ENCODE peak calls at places on chromosomes 3 and 15, in ten cellular contexts. One of them, this sample, is unnamed.

GRCh38 chr3:174016186-174016585 is 618.6 kb downstream of the NLGN1 start:
- DNase-seq in choroid plexus epithelial cell: peak
- DNase-seq in adrenal gland: no peak
- DNase-seq in foreskin fibroblast: peak
- DNase-seq in AG09309: peak
- DNase-seq in Peyer's patch: no peak
- DNase-seq in MM.1S: no peak
- DNase-seq in heart right ventricle: no peak
- DNase-seq in Caco-2: no peak
- DNase-seq in cardiac fibroblast: peak
- DNase-seq in this sample: peak

GRCh38 chr15:47507221-47507985 is 209.9 kb upstream of the SEMA6D start:
- DNase-seq in choroid plexus epithelial cell: no peak
- DNase-seq in adrenal gland: no peak
- DNase-seq in foreskin fibroblast: no peak
- DNase-seq in AG09309: no peak
- DNase-seq in Peyer's patch: no peak
- DNase-seq in MM.1S: no peak
- DNase-seq in heart right ventricle: no peak
- DNase-seq in Caco-2: no peak
- DNase-seq in cardiac fibroblast: no peak
- DNase-seq in this sample: no peak

GRCh38 chr3:152359385-152360248 is 90.9 kb downstream of the MBNL1 start:
- DNase-seq in choroid plexus epithelial cell: no peak
- DNase-seq in adrenal gland: no peak
- DNase-seq in foreskin fibroblast: no peak
- DNase-seq in AG09309: no peak
- DNase-seq in Peyer's patch: no peak
- DNase-seq in MM.1S: no peak
- DNase-seq in heart right ventricle: no peak
- DNase-seq in Caco-2: no peak
- DNase-seq in cardiac fibroblast: no peak
- DNase-seq in this sample: no peak

GRCh38 chr3:172346161-172346560 is 102.1 kb downstream of the GHSR start:
- DNase-seq in choroid plexus epithelial cell: no peak
- DNase-seq in adrenal gland: no peak
- DNase-seq in foreskin fibroblast: no peak
- DNase-seq in AG09309: no peak
- DNase-seq in Peyer's patch: no peak
- DNase-seq in MM.1S: no peak
- DNase-seq in heart right ventricle: no peak
- DNase-seq in Caco-2: no peak
- DNase-seq in cardiac fibroblast: no peak
- DNase-seq in this sample: no peak

GRCh38 chr15:38002883-38003477 is 68.5 kb downstream of the TMCO5A start:
- DNase-seq in choroid plexus epithelial cell: peak
- DNase-seq in adrenal gland: peak
- DNase-seq in foreskin fibroblast: peak
- DNase-seq in AG09309: peak
- DNase-seq in Peyer's patch: no peak
- DNase-seq in MM.1S: peak
- DNase-seq in heart right ventricle: peak
- DNase-seq in Caco-2: peak
- DNase-seq in cardiac fibroblast: peak
- DNase-seq in this sample: peak

GRCh38 chr3:138461696-138462295 is 27.4 kb downstream of the ESYT3 start:
- DNase-seq in choroid plexus epithelial cell: no peak
- DNase-seq in adrenal gland: no peak
- DNase-seq in foreskin fibroblast: no peak
- DNase-seq in AG09309: no peak
- DNase-seq in Peyer's patch: no peak
- DNase-seq in MM.1S: no peak
- DNase-seq in heart right ventricle: no peak
- DNase-seq in Caco-2: no peak
- DNase-seq in cardiac fibroblast: no peak
- DNase-seq in this sample: no peak

GRCh38 chr3:152056481-152056880 is 183.0 kb downstream of the SUCNR1 start:
- DNase-seq in choroid plexus epithelial cell: no peak
- DNase-seq in adrenal gland: no peak
- DNase-seq in foreskin fibroblast: no peak
- DNase-seq in AG09309: no peak
- DNase-seq in Peyer's patch: no peak
- DNase-seq in MM.1S: no peak
- DNase-seq in heart right ventricle: no peak
- DNase-seq in Caco-2: peak
- DNase-seq in cardiac fibroblast: no peak
- DNase-seq in this sample: no peak

GRCh38 chr3:188869628-188870027 is 302.1 kb upstream of the TPRG1 start:
- DNase-seq in choroid plexus epithelial cell: peak
- DNase-seq in adrenal gland: no peak
- DNase-seq in foreskin fibroblast: no peak
- DNase-seq in AG09309: no peak
- DNase-seq in Peyer's patch: no peak
- DNase-seq in MM.1S: no peak
- DNase-seq in heart right ventricle: no peak
- DNase-seq in Caco-2: no peak
- DNase-seq in cardiac fibroblast: no peak
- DNase-seq in this sample: no peak

GRCh38 chr3:128006061-128006470 is 46.2 kb upstream of the SEC61A1 start:
- DNase-seq in choroid plexus epithelial cell: no peak
- DNase-seq in adrenal gland: no peak
- DNase-seq in foreskin fibroblast: no peak
- DNase-seq in AG09309: no peak
- DNase-seq in Peyer's patch: no peak
- DNase-seq in MM.1S: no peak
- DNase-seq in heart right ventricle: no peak
- DNase-seq in Caco-2: no peak
- DNase-seq in cardiac fibroblast: no peak
- DNase-seq in this sample: no peak

GRCh38 chr3:128006471-128007424 is 45.5 kb upstream of the SEC61A1 start:
- DNase-seq in choroid plexus epithelial cell: no peak
- DNase-seq in adrenal gland: no peak
- DNase-seq in foreskin fibroblast: no peak
- DNase-seq in AG09309: no peak
- DNase-seq in Peyer's patch: no peak
- DNase-seq in MM.1S: no peak
- DNase-seq in heart right ventricle: no peak
- DNase-seq in Caco-2: no peak
- DNase-seq in cardiac fibroblast: peak
- DNase-seq in this sample: peak

GRCh38 chr3:128011140-128011539 is 41.1 kb upstream of the SEC61A1 start:
- DNase-seq in choroid plexus epithelial cell: peak
- DNase-seq in adrenal gland: peak
- DNase-seq in foreskin fibroblast: no peak
- DNase-seq in AG09309: no peak
- DNase-seq in Peyer's patch: peak
- DNase-seq in MM.1S: no peak
- DNase-seq in heart right ventricle: no peak
- DNase-seq in Caco-2: peak
- DNase-seq in cardiac fibroblast: peak
- DNase-seq in this sample: peak

GRCh38 chr3:128012050-128012449 is 40.2 kb upstream of the SEC61A1 start:
- DNase-seq in choroid plexus epithelial cell: no peak
- DNase-seq in adrenal gland: no peak
- DNase-seq in foreskin fibroblast: no peak
- DNase-seq in AG09309: no peak
- DNase-seq in Peyer's patch: no peak
- DNase-seq in MM.1S: no peak
- DNase-seq in heart right ventricle: no peak
- DNase-seq in Caco-2: no peak
- DNase-seq in cardiac fibroblast: no peak
- DNase-seq in this sample: no peak

DNA sequence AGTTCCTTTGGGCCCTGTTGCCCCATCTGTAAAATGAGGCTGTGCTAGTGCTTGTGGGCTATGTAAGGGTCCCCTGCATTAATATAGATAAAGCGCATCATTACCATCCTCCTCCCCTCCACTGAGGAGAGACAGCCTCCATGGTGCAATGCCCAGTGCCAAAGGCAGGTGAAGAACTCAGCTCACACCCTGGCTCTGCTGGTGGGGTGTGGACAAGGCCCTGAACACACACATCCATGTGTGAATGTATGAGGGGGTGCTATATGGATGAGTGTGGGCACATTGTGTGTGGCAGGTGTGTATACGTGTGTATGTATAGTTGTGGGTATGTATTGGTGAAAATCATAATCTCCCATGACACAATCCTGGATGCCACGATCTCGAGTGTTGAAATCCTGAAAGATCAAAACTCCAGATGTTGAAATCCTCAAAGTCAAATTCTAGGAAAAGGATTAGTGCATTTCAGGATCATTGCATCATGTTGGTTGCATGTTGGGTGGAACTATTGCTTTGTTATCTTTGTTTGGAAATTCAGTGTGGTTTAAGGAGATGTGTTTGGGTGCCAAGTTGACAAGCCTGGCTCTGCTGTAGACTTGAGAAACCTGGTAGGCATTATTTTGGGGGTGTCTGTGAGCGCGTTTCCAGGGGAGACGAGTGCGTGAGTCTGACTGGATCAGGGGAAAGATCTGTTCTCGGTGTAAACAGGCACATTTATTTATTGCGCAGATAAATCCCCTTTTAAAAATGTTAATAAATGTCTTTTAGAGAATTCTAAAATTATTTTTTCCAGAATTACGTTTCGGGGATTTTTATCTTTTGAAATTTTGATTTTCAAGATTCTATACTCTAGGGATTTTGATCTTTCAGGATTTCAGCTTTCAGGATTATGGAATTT is 42.0 kb upstream of the SEC61A1 start:
- DNase-seq in choroid plexus epithelial cell: peak
- DNase-seq in adrenal gland: no peak
- DNase-seq in foreskin fibroblast: peak
- DNase-seq in AG09309: peak
- DNase-seq in Peyer's patch: no peak
- DNase-seq in MM.1S: no peak
- DNase-seq in heart right ventricle: no peak
- DNase-seq in Caco-2: peak
- DNase-seq in cardiac fibroblast: peak
- DNase-seq in this sample: peak
- TF ChIP-seq CTCF in choroid plexus epithelial cell: no peak
- TF ChIP-seq CTCF in adrenal gland: no peak
- TF ChIP-seq CTCF in foreskin fibroblast: no peak
- TF ChIP-seq CTCF in AG09309: no peak
- TF ChIP-seq CTCF in Peyer's patch: no peak
- TF ChIP-seq CTCF in MM.1S: no peak
- TF ChIP-seq CTCF in heart right ventricle: no peak
- TF ChIP-seq CTCF in Caco-2: no peak
- TF ChIP-seq CTCF in cardiac fibroblast: no peak
- TF ChIP-seq CTCF in this sample: peak

GRCh38 chr3:53803816-53804545 is 42.2 kb downstream of the CHDH start:
- DNase-seq in choroid plexus epithelial cell: peak
- DNase-seq in adrenal gland: no peak
- DNase-seq in foreskin fibroblast: no peak
- DNase-seq in AG09309: no peak
- DNase-seq in Peyer's patch: no peak
- DNase-seq in MM.1S: no peak
- DNase-seq in heart right ventricle: no peak
- DNase-seq in Caco-2: no peak
- DNase-seq in cardiac fibroblast: no peak
- DNase-seq in this sample: no peak

GRCh38 chr3:53804697-53805462 is 41.3 kb downstream of the CHDH start:
- DNase-seq in choroid plexus epithelial cell: peak
- DNase-seq in adrenal gland: no peak
- DNase-seq in foreskin fibroblast: peak
- DNase-seq in AG09309: peak
- DNase-seq in Peyer's patch: peak
- DNase-seq in MM.1S: no peak
- DNase-seq in heart right ventricle: no peak
- DNase-seq in Caco-2: peak
- DNase-seq in cardiac fibroblast: peak
- DNase-seq in this sample: peak

GRCh38 chr3:53807117-53807521 is 39.1 kb downstream of the CHDH start:
- DNase-seq in choroid plexus epithelial cell: no peak
- DNase-seq in adrenal gland: no peak
- DNase-seq in foreskin fibroblast: no peak
- DNase-seq in AG09309: no peak
- DNase-seq in Peyer's patch: no peak
- DNase-seq in MM.1S: no peak
- DNase-seq in heart right ventricle: no peak
- DNase-seq in Caco-2: no peak
- DNase-seq in cardiac fibroblast: no peak
- DNase-seq in this sample: no peak

GRCh38 chr3:53806182-53807116 is 39.8 kb downstream of the CHDH start:
- DNase-seq in choroid plexus epithelial cell: peak
- DNase-seq in adrenal gland: peak
- DNase-seq in foreskin fibroblast: peak
- DNase-seq in AG09309: peak
- DNase-seq in Peyer's patch: peak
- DNase-seq in MM.1S: no peak
- DNase-seq in heart right ventricle: peak
- DNase-seq in Caco-2: no peak
- DNase-seq in cardiac fibroblast: peak
- DNase-seq in this sample: peak

GRCh38 chr3:53805463-53806159 is 40.6 kb downstream of the CHDH start:
- DNase-seq in choroid plexus epithelial cell: no peak
- DNase-seq in adrenal gland: no peak
- DNase-seq in foreskin fibroblast: no peak
- DNase-seq in AG09309: no peak
- DNase-seq in Peyer's patch: no peak
- DNase-seq in MM.1S: no peak
- DNase-seq in heart right ventricle: no peak
- DNase-seq in Caco-2: no peak
- DNase-seq in cardiac fibroblast: no peak
- DNase-seq in this sample: no peak
- H3K4me3 ChIP-seq in choroid plexus epithelial cell: no peak
- H3K4me3 ChIP-seq in adrenal gland: no peak
- H3K4me3 ChIP-seq in foreskin fibroblast: no peak
- H3K4me3 ChIP-seq in AG09309: no peak
- H3K4me3 ChIP-seq in Peyer's patch: no peak
- H3K4me3 ChIP-seq in MM.1S: no peak
- H3K4me3 ChIP-seq in heart right ventricle: no peak
- H3K4me3 ChIP-seq in Caco-2: no peak
- H3K4me3 ChIP-seq in cardiac fibroblast: no peak
- H3K4me3 ChIP-seq in this sample: no peak

DNA sequence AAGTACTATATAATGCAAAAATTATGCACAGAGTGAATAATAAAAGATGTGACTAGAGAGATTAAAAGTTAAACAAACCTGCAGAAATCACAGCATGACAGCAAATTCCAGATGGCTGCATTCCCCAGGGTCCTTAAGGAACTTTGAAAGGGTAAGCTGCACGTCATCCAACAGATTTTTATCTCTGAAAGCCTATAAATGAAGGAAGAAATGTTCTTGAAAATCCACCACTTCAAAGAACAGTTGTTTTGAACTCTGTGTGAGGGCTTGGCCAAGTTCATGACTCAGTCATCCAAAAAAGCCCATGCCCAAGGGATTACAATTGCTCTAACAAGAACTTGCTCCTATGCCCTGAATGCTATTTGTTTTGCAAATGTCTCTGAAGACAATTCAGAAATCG is 603.6 kb downstream of the PLOD2 start:
- DNase-seq in choroid plexus epithelial cell: peak
- DNase-seq in adrenal gland: no peak
- DNase-seq in foreskin fibroblast: no peak
- DNase-seq in AG09309: no peak
- DNase-seq in Peyer's patch: no peak
- DNase-seq in MM.1S: no peak
- DNase-seq in heart right ventricle: no peak
- DNase-seq in Caco-2: no peak
- DNase-seq in cardiac fibroblast: peak
- DNase-seq in this sample: peak
- TF ChIP-seq CTCF in choroid plexus epithelial cell: no peak
- TF ChIP-seq CTCF in adrenal gland: no peak
- TF ChIP-seq CTCF in foreskin fibroblast: no peak
- TF ChIP-seq CTCF in AG09309: no peak
- TF ChIP-seq CTCF in Peyer's patch: no peak
- TF ChIP-seq CTCF in MM.1S: no peak
- TF ChIP-seq CTCF in heart right ventricle: no peak
- TF ChIP-seq CTCF in Caco-2: no peak
- TF ChIP-seq CTCF in cardiac fibroblast: no peak
- TF ChIP-seq CTCF in this sample: no peak

GRCh38 chr3:194497799-194498575 is 11.2 kb upstream of the ATP13A3 start:
- DNase-seq in choroid plexus epithelial cell: no peak
- DNase-seq in adrenal gland: peak
- DNase-seq in foreskin fibroblast: no peak
- DNase-seq in AG09309: no peak
- DNase-seq in Peyer's patch: no peak
- DNase-seq in MM.1S: no peak
- DNase-seq in heart right ventricle: no peak
- DNase-seq in Caco-2: no peak
- DNase-seq in cardiac fibroblast: no peak
- DNase-seq in this sample: no peak
- H3K4me3 ChIP-seq in choroid plexus epithelial cell: no peak
- H3K4me3 ChIP-seq in adrenal gland: no peak
- H3K4me3 ChIP-seq in foreskin fibroblast: no peak
- H3K4me3 ChIP-seq in AG09309: no peak
- H3K4me3 ChIP-seq in Peyer's patch: no peak
- H3K4me3 ChIP-seq in MM.1S: no peak
- H3K4me3 ChIP-seq in heart right ventricle: no peak
- H3K4me3 ChIP-seq in Caco-2: no peak
- H3K4me3 ChIP-seq in cardiac fibroblast: no peak
- H3K4me3 ChIP-seq in this sample: no peak

This sample was measured in fibroblast of the aortic adventitia.